ENCODE peak calls at places on chromosomes 4 and X, in four cellular contexts. C, U, Q and X are unnamed samples.
A peak's percentile ranks its signal among the peaks of the same experiment; 100 is the strongest.

GRCh38 chrX:119045884-119046283 is 26.9 kb upstream of the CT47C1 start:
- DNase-seq in U (no peak), C (no peak), Q (no peak), X (no peak)

GRCh38 chr4:150348079-150348478 is 233.9 kb upstream of the MAB21L2 start:
- DNase-seq in Q (no peak), C (no peak), U (no peak), X (no peak)

GRCh38 chrX:130173190-130173895 is 1.6 kb downstream of the RAB33A start:
- DNase-seq in Q (peak; percentile 89), U (no peak), C (no peak), X (peak; percentile 56)

GRCh38 chrX:44310227-44310626 is 33.2 kb downstream of the EFHC2 start:
- DNase-seq in U (no peak), C (peak; percentile 14), Q (no peak), X (no peak)

GRCh38 chrX:11423362-11423818 is 130.2 kb downstream of the AMELX start:
- DNase-seq in C (no peak), Q (peak; percentile 89), U (no peak), X (peak; percentile 17)

GRCh38 chrX:154441984-154442707 is 1.8 kb upstream of the FAM50A start:
- DNase-seq in U (no peak), Q (no peak), C (no peak), X (no peak)

GRCh38 chr4:106707776-106708603 is 328.1 kb downstream of the DKK2 start:
- DNase-seq in Q (no peak), U (no peak), C (no peak), X (no peak)

GRCh38 chr4:803884-804283 is 22.0 kb downstream of the CPLX1 start:
- DNase-seq in C (no peak), U (no peak), Q (no peak), X (no peak)

GRCh38 chr4:67983333-67983732 is 20.0 kb upstream of the TMPRSS11A start:
- DNase-seq in U (no peak), Q (no peak), C (no peak), X (no peak)

GRCh38 chr4:95209942-95210341 is 338.8 kb downstream of the UNC5C start:
- DNase-seq in Q (no peak), C (no peak), U (no peak), X (no peak)

GRCh38 chrX:117957128-117957527 is 159.5 kb downstream of the KLHL13 start:
- DNase-seq in U (no peak), C (no peak), Q (no peak), X (no peak)

GRCh38 chr4:8869879-8870646 is 1.6 kb downstream of the HMX1 start:
- DNase-seq in U (no peak), Q (no peak), C (no peak), X (no peak)

GRCh38 chr4:25539241-25539640 is 116.4 kb upstream of the SLC34A2 start:
- DNase-seq in U (no peak), Q (no peak), C (no peak), X (no peak)

GRCh38 chr4:174318829-174319764 is 35.4 kb downstream of the CEP44 start:
- DNase-seq in C (no peak), U (peak; percentile 31), Q (peak; percentile 54), X (no peak)

GRCh38 chrX:48971325-48972213 is at the start of gene KCND1:
- DNase-seq in Q (no peak), U (no peak), C (peak; percentile 39), X (no peak)

GRCh38 chr4:2930135-2930805 is 32.9 kb downstream of the NOP14 start:
- DNase-seq in U (peak; percentile 53), C (no peak), Q (no peak), X (no peak)
- TF ChIP-seq TCF7 in U (no peak), C (no peak), Q (no peak), X (no peak)

GRCh38 chr4:76752911-76753494 is 144.9 kb downstream of the SOWAHB start:
- DNase-seq in C (no peak), Q (no peak), U (no peak), X (no peak)
- TF ChIP-seq CBFB in C (no peak), Q (no peak), U (no peak), X (no peak)

DNA sequence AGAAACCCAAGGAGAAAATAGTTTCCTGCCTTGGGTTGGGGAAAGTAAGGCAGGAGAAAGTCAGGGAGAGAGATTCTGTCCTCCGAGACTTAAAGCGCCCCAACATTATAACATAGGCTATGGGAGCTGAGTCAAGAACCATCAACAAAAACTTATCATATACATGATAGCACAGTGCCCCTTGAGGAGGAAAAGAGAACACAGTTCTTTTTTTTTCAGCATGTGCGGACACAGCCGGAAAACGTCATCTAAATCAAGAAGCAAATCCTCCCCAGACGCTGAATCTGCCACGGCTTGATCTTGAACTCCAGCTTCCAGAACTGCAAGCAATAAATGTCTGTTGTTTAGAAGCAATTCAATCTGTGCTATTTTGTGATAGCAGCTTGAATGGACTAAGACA is 549.6 kb upstream of the PRKX start:
- DNase-seq in C (no peak), U (no peak), Q (no peak), X (no peak)
- TF ChIP-seq TCF7 in C (no peak), U (no peak), Q (no peak), X (no peak)

DNA sequence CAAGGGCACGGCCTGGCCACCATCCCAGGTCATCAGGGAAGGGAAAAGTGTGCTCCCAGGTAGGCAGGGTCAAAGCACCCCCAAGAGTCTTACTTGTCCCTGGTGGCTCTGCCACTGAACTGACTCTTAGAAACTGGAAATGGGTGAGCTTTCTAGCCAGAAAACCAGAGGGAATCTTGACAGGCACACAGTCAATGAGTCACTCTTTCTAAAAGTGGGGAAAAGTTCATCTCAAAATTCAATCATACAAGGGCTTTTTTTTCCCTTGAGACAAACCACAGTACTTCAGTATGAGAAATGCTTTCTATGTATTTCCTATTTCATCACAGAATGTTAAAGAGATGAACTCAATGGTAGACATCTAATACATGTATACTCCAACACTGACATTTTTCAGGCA is 12.5 kb downstream of the HPF1 start:
- DNase-seq in Q (no peak), U (no peak), C (no peak), X (no peak)
- TF ChIP-seq CBFB in Q (no peak), U (no peak), C (no peak), X (no peak)

GRCh38 chr4:100367451-100367850 is 150.4 kb downstream of the EMCN start:
- DNase-seq in Q (no peak), C (no peak), U (no peak), X (no peak)
- TF ChIP-seq TCF7 in Q (no peak), C (no peak), U (no peak), X (no peak)

DNA sequence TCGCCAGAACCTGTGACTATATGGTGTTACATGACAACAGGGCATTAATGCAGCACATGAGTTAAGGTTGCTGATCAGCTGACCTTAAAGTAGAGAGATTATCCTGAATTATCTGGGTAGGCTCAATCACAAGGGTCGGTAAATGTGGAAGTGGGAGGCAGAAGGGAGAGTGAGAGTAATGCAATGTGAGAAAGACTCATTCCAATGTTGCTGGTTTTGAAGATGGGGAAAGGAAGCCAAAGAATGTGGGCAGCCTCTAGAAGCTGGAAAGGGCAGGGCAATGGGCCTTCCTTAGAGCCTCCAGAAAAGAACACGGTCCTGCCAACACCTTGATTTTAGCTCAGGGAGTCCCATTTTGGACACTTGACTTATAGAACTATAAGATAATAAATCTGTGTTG is 67.4 kb downstream of the STX18 start:
- DNase-seq in U (no peak), C (no peak), Q (no peak), X (no peak)
- TF ChIP-seq CBFB in U (no peak), C (no peak), Q (no peak), X (no peak)

GRCh38 chr4:11428161-11428700 is 463 bp downstream of the HS3ST1 start:
- DNase-seq in U (no peak), Q (no peak), C (peak; percentile 12), X (no peak)

GRCh38 chr4:11429646-11430045 is 952 bp upstream of the HS3ST1 start:
- DNase-seq in U (no peak), C (no peak), Q (no peak), X (no peak)

GRCh38 chr4:11427201-11427996 is 1.3 kb downstream of the HS3ST1 start:
- DNase-seq in Q (no peak), U (no peak), C (peak; percentile 14), X (no peak)

GRCh38 chr4:11426716-11427115 is 2.0 kb downstream of the HS3ST1 start:
- DNase-seq in U (no peak), C (no peak), Q (no peak), X (no peak)

GRCh38 chr4:11428701-11429571 is at the start of gene HS3ST1:
- DNase-seq in Q (no peak), C (peak; percentile 68), U (no peak), X (no peak)
- TF ChIP-seq TCF7 in Q (no peak), C (no peak), U (no peak), X (no peak)

DNA sequence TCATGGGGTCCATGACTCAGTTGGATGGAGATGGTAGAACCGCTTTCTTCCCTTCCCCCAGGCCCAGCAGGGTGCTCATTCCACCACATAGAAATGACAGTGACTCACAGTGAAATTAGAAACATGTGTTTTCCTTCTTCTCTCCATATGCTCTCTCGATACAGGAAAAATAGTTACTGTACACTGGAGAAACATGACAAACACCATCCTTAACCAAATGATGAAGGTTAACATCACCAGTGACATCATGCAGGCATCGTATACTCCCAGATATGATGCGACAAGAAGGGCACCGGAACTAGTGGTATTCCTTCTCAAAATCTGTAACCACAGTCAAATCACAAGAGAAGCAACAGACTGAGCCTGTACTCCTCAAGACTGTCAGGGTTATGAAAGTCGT is 11.7 kb upstream of the RAB40A start:
- DNase-seq in Q (no peak), U (no peak), C (no peak), X (no peak)
- TF ChIP-seq CBFB in Q (no peak), U (no peak), C (no peak), X (no peak)